ENCODE peak calls at places on chromosomes 11 and 22, in six cellular contexts. K is IMR-90, O is lung, E is fibroblast of lung, S is heart right ventricle, I is ovary. Q is an unnamed sample. For H3K27me3, the result is how much of the 10 kb centered on the place peaks cover.

GRCh38 chr11:81840375-81840774 is 893.3 kb downstream of the FAM181B start:
- DNase-seq in K (no peak), O (no peak), E (peak), S (peak), I (no peak), Q (no peak)

GRCh38 chr11:102384419-102385052 is 37.5 kb downstream of the BIRC2 start:
- DNase-seq in K (no peak), O (no peak), E (no peak), S (peak), I (peak), Q (peak)

GRCh38 chr11:74681686-74682651 is 49.3 kb downstream of the CHRDL2 start:
- DNase-seq in K (peak), O (no peak), E (no peak), S (peak), I (peak), Q (no peak)

GRCh38 chr11:46560300-46561025 is 33.4 kb downstream of the AMBRA1 start:
- DNase-seq in K (peak), O (no peak), E (peak), S (no peak), I (no peak), Q (no peak)

GRCh38 chr22:35443790-35444684 is 44.1 kb downstream of the MCM5 start:
- DNase-seq in K (no peak), O (no peak), E (no peak), S (no peak), I (no peak), Q (no peak)

GRCh38 chr11:8090756-8091155 is 9.7 kb downstream of the TUB start:
- DNase-seq in K (no peak), O (no peak), E (peak), S (no peak), I (peak), Q (peak)

GRCh38 chr11:128616158-128616557 is 28.8 kb upstream of the ETS1 start:
- DNase-seq in K (no peak), O (no peak), E (no peak), S (no peak), I (peak), Q (peak)

GRCh38 chr11:116724813-116725212 is 48.0 kb downstream of the BUD13 start:
- DNase-seq in K (no peak), O (no peak), E (no peak), S (no peak), I (no peak), Q (no peak)

GRCh38 chr22:42431401-42432019 is 693 bp downstream of the NFAM1 start:
- DNase-seq in K (no peak), O (no peak), E (no peak), S (no peak), I (no peak), Q (peak)

GRCh38 chr11:44467931-44468330 is 97.5 kb upstream of the CD82 start:
- DNase-seq in K (no peak), O (no peak), E (no peak), S (no peak), I (no peak), Q (no peak)

GRCh38 chr22:31952459-31952858 is 8.1 kb downstream of the YWHAH start:
- DNase-seq in K (peak), O (no peak), E (peak), S (no peak), I (no peak), Q (no peak)

GRCh38 chr11:3133456-3134217 is 31.5 kb downstream of the OSBPL5 start:
- DNase-seq in K (no peak), O (no peak), E (no peak), S (no peak), I (peak), Q (peak)

GRCh38 chr11:72848846-72849466 is 34.7 kb downstream of the ATG16L2 start:
- DNase-seq in K (peak), O (no peak), E (peak), S (peak), I (no peak), Q (peak)

GRCh38 chr11:5688482-5688881 is 1.1 kb upstream of the TRIM22 start:
- DNase-seq in K (no peak), O (no peak), E (no peak), S (no peak), I (no peak), Q (no peak)

GRCh38 chr11:23594755-23595154 is 734.5 kb upstream of the CCDC179 start:
- DNase-seq in K (no peak), O (no peak), E (no peak), S (no peak), I (no peak), Q (no peak)

DNA sequence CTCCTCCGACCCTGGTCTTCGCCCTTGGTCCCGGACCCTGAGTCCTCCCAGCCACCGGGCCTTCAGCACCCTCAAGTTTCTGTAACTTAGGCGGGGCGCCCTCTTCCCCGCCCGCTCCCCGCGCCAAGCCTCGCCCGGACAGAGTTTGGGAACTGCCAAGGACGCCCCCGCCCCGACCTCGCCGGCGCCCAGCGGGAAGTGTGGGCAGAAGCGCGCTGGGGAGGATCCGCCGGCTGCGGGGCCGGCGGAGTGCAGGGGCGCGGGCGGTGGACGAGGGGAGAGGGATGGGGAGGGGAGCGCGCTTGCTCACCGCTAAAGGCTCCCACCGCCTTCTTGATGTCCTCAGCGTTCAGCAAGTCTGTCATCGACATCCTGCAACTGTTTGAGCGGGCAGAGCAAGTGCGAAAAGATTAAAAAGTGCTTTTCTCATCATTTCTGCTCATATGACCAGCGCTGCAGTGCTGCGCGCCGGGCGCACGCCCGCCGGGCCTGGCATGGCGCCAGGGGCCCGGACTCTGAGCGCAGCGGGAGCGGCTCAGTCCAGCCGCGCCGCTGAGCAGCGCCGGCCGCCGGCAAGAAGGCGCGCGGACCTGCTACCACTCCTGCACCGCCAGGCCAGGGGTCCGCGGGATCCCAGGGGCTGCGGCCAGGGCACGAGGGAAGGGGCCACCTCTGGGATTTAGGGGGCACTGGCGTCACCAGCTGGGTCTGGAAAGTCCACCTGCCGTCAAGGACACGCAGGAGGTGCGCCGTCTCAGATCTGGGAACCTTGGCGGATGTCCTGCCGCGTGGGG is at the start of gene PVALB:
- DNase-seq in K (peak), O (no peak), E (peak), S (no peak), I (peak), Q (peak)
- H3K27me3 ChIP-seq in K (half or more), O (under half), E (under half), S (half or more), I (under half), Q (half or more)

DNA sequence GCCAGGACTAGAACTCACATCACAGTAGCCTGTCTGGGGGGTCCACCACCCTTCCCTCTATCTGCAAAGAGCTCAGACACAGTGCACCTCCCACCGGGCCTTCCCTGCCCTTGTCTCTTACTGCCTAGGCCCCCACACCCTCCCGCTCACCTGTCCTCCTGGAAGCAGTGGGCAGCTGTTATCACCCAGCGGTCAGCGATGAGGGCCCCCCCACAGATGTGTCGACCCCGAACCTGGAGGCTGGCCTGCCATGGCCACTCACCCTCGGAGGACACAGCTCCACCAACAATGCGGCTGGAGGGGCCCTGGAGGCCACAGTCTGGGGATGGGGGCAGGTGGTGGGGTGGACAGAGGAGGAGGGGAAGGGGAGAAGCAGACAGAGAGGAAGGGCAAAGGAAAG is 18.8 kb downstream of the KCTD17 start:
- DNase-seq in K (no peak), O (no peak), E (no peak), S (no peak), I (no peak), Q (no peak)
- H3K27me3 ChIP-seq in K (under half), O (under half), E (under half), S (under half), I (under half), Q (under half)

GRCh38 chr11:131524186-131524585 is 153.8 kb downstream of the NTM start:
- DNase-seq in K (no peak), O (no peak), E (no peak), S (no peak), I (no peak), Q (no peak)
- H3K27me3 ChIP-seq in K (under half), O (under half), E (under half), S (under half), I (under half), Q (under half)

GRCh38 chr11:1226226-1226961 is 3.5 kb downstream of the MUC5B start:
- DNase-seq in K (no peak), O (no peak), E (no peak), S (no peak), I (peak), Q (peak)

GRCh38 chr11:1224491-1225385 is 1.9 kb downstream of the MUC5B start:
- DNase-seq in K (no peak), O (no peak), E (no peak), S (no peak), I (peak), Q (peak)

GRCh38 chr11:1224109-1224485 is 1.2 kb downstream of the MUC5B start:
- DNase-seq in K (no peak), O (no peak), E (no peak), S (no peak), I (peak), Q (peak)

GRCh38 chr11:1226981-1227550 is 4.2 kb downstream of the MUC5B start:
- DNase-seq in K (peak), O (no peak), E (no peak), S (no peak), I (no peak), Q (peak)

GRCh38 chr11:1225386-1226225 is 2.7 kb downstream of the MUC5B start:
- DNase-seq in K (no peak), O (no peak), E (no peak), S (no peak), I (peak), Q (peak)
- H3K27me3 ChIP-seq in K (under half), O (under half), E (under half), S (half or more), I (under half), Q (under half)

GRCh38 chr11:64522843-64523242 is 68.2 kb upstream of the SLC22A12 start:
- DNase-seq in K (no peak), O (no peak), E (no peak), S (no peak), I (no peak), Q (no peak)
- H3K27me3 ChIP-seq in K (half or more), O (under half), E (under half), S (half or more), I (under half), Q (under half)

GRCh38 chr11:64718084-64718779 is 4.8 kb downstream of the NRXN2 start:
- DNase-seq in K (no peak), O (no peak), E (no peak), S (no peak), I (peak), Q (no peak)
- H3K27me3 ChIP-seq in K (half or more), O (under half), E (under half), S (half or more), I (under half), Q (under half)

DNA sequence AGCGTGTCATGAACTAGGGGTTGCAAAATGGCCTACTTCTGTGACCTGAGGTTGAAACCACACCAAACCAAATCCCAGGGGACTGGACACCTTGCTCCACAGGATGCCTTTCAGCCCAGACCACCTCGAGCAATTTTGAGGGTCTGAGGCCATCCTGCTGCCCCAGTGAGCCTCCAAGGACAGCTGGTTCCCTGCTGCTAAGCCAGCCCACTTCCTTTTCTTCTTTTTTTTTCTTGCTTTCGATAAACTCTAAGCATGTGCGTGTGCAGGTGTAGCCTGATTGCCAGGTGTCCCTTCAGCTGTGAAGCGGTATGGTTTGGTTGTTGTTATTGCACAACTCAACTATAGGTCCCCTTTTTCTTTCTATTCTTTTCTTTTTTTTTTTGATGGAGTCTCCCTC is 2.7 kb downstream of the CRYBB1 start:
- DNase-seq in K (no peak), O (no peak), E (no peak), S (no peak), I (no peak), Q (no peak)
- H3K27me3 ChIP-seq in K (under half), O (under half), E (under half), S (under half), I (under half), Q (under half)

DNA sequence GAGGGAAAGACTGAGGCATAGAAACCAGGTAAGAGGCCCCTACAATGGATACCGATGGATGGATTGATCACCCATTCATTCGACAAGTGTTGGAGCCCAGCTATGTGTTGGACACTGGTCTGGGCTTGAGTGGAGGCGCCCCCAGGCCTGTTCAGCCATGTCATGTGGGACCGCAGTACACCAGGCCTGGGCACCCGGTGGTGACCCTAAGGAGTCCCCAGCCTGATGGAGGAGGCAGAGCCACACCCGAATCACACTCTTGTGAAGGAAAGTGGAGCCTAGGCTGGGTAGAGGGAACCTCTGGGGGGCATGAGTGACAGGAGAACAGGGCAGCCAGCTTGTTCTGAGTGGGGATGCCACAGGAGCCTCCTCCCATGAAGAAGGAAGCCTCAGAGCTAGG is 10.2 kb downstream of the CACNA1I start:
- DNase-seq in K (no peak), O (no peak), E (no peak), S (no peak), I (no peak), Q (no peak)
- H3K27me3 ChIP-seq in K (under half), O (under half), E (under half), S (under half), I (under half), Q (under half)